ENCODE peak calls at places on chromosomes 6 and 20, in eight cellular contexts. One of them, this sample, is unnamed. For H3K27me3, the result is how much of the 10 kb centered on the place peaks cover.

GRCh38 chr20:63858393-63859165 is 2.7 kb upstream of the ABHD16B start:
- DNase-seq in cardiac muscle cell: peak
- DNase-seq in SJSA1: no peak
- DNase-seq in CD8-positive, alpha-beta T cell: no peak
- DNase-seq in prostate gland: no peak
- DNase-seq in tibial nerve: no peak
- DNase-seq in aorta: no peak
- DNase-seq in colonic mucosa: peak
- DNase-seq in this sample: no peak

GRCh38 chr6:125794342-125795137 is 3.8 kb downstream of the NCOA7 start:
- DNase-seq in aorta: no peak
- DNase-seq in cardiac muscle cell: peak
- DNase-seq in prostate gland: no peak
- DNase-seq in SJSA1: no peak
- DNase-seq in colonic mucosa: no peak
- DNase-seq in tibial nerve: no peak
- DNase-seq in CD8-positive, alpha-beta T cell: no peak
- DNase-seq in this sample: no peak

GRCh38 chr6:132101550-132101949 is 150.4 kb upstream of the CCN2 start:
- DNase-seq in prostate gland: no peak
- DNase-seq in cardiac muscle cell: no peak
- DNase-seq in tibial nerve: no peak
- DNase-seq in colonic mucosa: no peak
- DNase-seq in SJSA1: no peak
- DNase-seq in CD8-positive, alpha-beta T cell: no peak
- DNase-seq in aorta: no peak
- DNase-seq in this sample: no peak

GRCh38 chr6:151137441-151137984 is 102.3 kb upstream of the AKAP12 start:
- DNase-seq in aorta: no peak
- DNase-seq in cardiac muscle cell: no peak
- DNase-seq in colonic mucosa: no peak
- DNase-seq in tibial nerve: no peak
- DNase-seq in CD8-positive, alpha-beta T cell: no peak
- DNase-seq in SJSA1: no peak
- DNase-seq in prostate gland: no peak
- DNase-seq in this sample: no peak

GRCh38 chr6:7542065-7542877 is 800 bp downstream of the DSP start:
- DNase-seq in aorta: no peak
- DNase-seq in CD8-positive, alpha-beta T cell: no peak
- DNase-seq in tibial nerve: no peak
- DNase-seq in colonic mucosa: peak
- DNase-seq in SJSA1: no peak
- DNase-seq in prostate gland: peak
- DNase-seq in cardiac muscle cell: no peak
- DNase-seq in this sample: peak

GRCh38 chr6:79082304-79082703 is 4.2 kb upstream of the PHIP start:
- DNase-seq in cardiac muscle cell: no peak
- DNase-seq in prostate gland: no peak
- DNase-seq in tibial nerve: no peak
- DNase-seq in SJSA1: no peak
- DNase-seq in colonic mucosa: no peak
- DNase-seq in aorta: no peak
- DNase-seq in CD8-positive, alpha-beta T cell: no peak
- DNase-seq in this sample: no peak

GRCh38 chr6:23002044-23002619 is 432.8 kb downstream of the HDGFL1 start:
- DNase-seq in colonic mucosa: no peak
- DNase-seq in tibial nerve: no peak
- DNase-seq in SJSA1: no peak
- DNase-seq in CD8-positive, alpha-beta T cell: no peak
- DNase-seq in prostate gland: no peak
- DNase-seq in aorta: no peak
- DNase-seq in cardiac muscle cell: no peak
- DNase-seq in this sample: no peak

GRCh38 chr6:130713144-130713543 is 114.1 kb upstream of the SMLR1 start:
- DNase-seq in SJSA1: no peak
- DNase-seq in cardiac muscle cell: no peak
- DNase-seq in colonic mucosa: no peak
- DNase-seq in aorta: no peak
- DNase-seq in prostate gland: no peak
- DNase-seq in CD8-positive, alpha-beta T cell: no peak
- DNase-seq in tibial nerve: no peak
- DNase-seq in this sample: no peak

GRCh38 chr20:62618622-62619529 is 23.4 kb upstream of the SLCO4A1 start:
- DNase-seq in cardiac muscle cell: no peak
- DNase-seq in tibial nerve: no peak
- DNase-seq in colonic mucosa: no peak
- DNase-seq in CD8-positive, alpha-beta T cell: peak
- DNase-seq in aorta: no peak
- DNase-seq in SJSA1: peak
- DNase-seq in prostate gland: no peak
- DNase-seq in this sample: no peak

GRCh38 chr6:28643017-28643740 is 117.5 kb downstream of the GPX5 start:
- DNase-seq in cardiac muscle cell: peak
- DNase-seq in aorta: no peak
- DNase-seq in prostate gland: no peak
- DNase-seq in tibial nerve: no peak
- DNase-seq in SJSA1: peak
- DNase-seq in CD8-positive, alpha-beta T cell: no peak
- DNase-seq in colonic mucosa: no peak
- DNase-seq in this sample: no peak

GRCh38 chr6:118660218-118660569 is 8.8 kb upstream of the CEP85L start:
- DNase-seq in aorta: no peak
- DNase-seq in tibial nerve: no peak
- DNase-seq in prostate gland: peak
- DNase-seq in CD8-positive, alpha-beta T cell: peak
- DNase-seq in cardiac muscle cell: peak
- DNase-seq in SJSA1: no peak
- DNase-seq in colonic mucosa: no peak
- DNase-seq in this sample: no peak

GRCh38 chr6:15343490-15344185 is 97.8 kb downstream of the JARID2 start:
- DNase-seq in CD8-positive, alpha-beta T cell: no peak
- DNase-seq in SJSA1: no peak
- DNase-seq in colonic mucosa: no peak
- DNase-seq in tibial nerve: no peak
- DNase-seq in aorta: no peak
- DNase-seq in cardiac muscle cell: no peak
- DNase-seq in prostate gland: no peak
- DNase-seq in this sample: no peak

GRCh38 chr20:34268851-34269668 is 27.8 kb downstream of the ASIP start:
- DNase-seq in SJSA1: no peak
- DNase-seq in aorta: peak
- DNase-seq in cardiac muscle cell: peak
- DNase-seq in prostate gland: peak
- DNase-seq in CD8-positive, alpha-beta T cell: peak
- DNase-seq in colonic mucosa: peak
- DNase-seq in tibial nerve: no peak
- DNase-seq in this sample: peak

GRCh38 chr6:18990313-18990978 is 603.3 kb downstream of the RNF144B start:
- DNase-seq in tibial nerve: peak
- DNase-seq in aorta: peak
- DNase-seq in CD8-positive, alpha-beta T cell: no peak
- DNase-seq in cardiac muscle cell: peak
- DNase-seq in prostate gland: peak
- DNase-seq in colonic mucosa: peak
- DNase-seq in SJSA1: peak
- DNase-seq in this sample: peak

GRCh38 chr6:148892247-148892646 is 145.4 kb downstream of the UST start:
- DNase-seq in colonic mucosa: no peak
- DNase-seq in cardiac muscle cell: peak
- DNase-seq in SJSA1: no peak
- DNase-seq in aorta: no peak
- DNase-seq in prostate gland: no peak
- DNase-seq in tibial nerve: no peak
- DNase-seq in CD8-positive, alpha-beta T cell: no peak
- DNase-seq in this sample: no peak

GRCh38 chr6:159053781-159054398 is 9.1 kb upstream of the TAGAP start:
- DNase-seq in SJSA1: no peak
- DNase-seq in tibial nerve: no peak
- DNase-seq in prostate gland: no peak
- DNase-seq in aorta: no peak
- DNase-seq in CD8-positive, alpha-beta T cell: no peak
- DNase-seq in colonic mucosa: no peak
- DNase-seq in cardiac muscle cell: no peak
- DNase-seq in this sample: no peak

GRCh38 chr6:142374965-142375733 is 73.3 kb downstream of the ADGRG6 start:
- DNase-seq in tibial nerve: no peak
- DNase-seq in CD8-positive, alpha-beta T cell: no peak
- DNase-seq in aorta: no peak
- DNase-seq in SJSA1: peak
- DNase-seq in cardiac muscle cell: peak
- DNase-seq in prostate gland: no peak
- DNase-seq in colonic mucosa: no peak
- DNase-seq in this sample: no peak

GRCh38 chr6:117156701-117157100 is 108.7 kb upstream of the VGLL2 start:
- DNase-seq in cardiac muscle cell: no peak
- DNase-seq in aorta: no peak
- DNase-seq in tibial nerve: no peak
- DNase-seq in colonic mucosa: no peak
- DNase-seq in prostate gland: no peak
- DNase-seq in CD8-positive, alpha-beta T cell: no peak
- DNase-seq in SJSA1: no peak
- DNase-seq in this sample: no peak

GRCh38 chr6:43005844-43006243 is 7.9 kb downstream of the MEA1 start:
- DNase-seq in colonic mucosa: no peak
- DNase-seq in tibial nerve: no peak
- DNase-seq in SJSA1: no peak
- DNase-seq in aorta: no peak
- DNase-seq in CD8-positive, alpha-beta T cell: no peak
- DNase-seq in cardiac muscle cell: no peak
- DNase-seq in prostate gland: no peak
- DNase-seq in this sample: no peak

GRCh38 chr6:69185276-69185675 is 550.2 kb downstream of the ADGRB3 start:
- DNase-seq in colonic mucosa: no peak
- DNase-seq in tibial nerve: no peak
- DNase-seq in SJSA1: no peak
- DNase-seq in aorta: no peak
- DNase-seq in cardiac muscle cell: no peak
- DNase-seq in prostate gland: no peak
- DNase-seq in CD8-positive, alpha-beta T cell: no peak
- DNase-seq in this sample: no peak

GRCh38 chr6:134372603-134373281 is 54.8 kb upstream of the SGK1 start:
- DNase-seq in tibial nerve: peak
- DNase-seq in SJSA1: no peak
- DNase-seq in cardiac muscle cell: peak
- DNase-seq in CD8-positive, alpha-beta T cell: no peak
- DNase-seq in aorta: peak
- DNase-seq in prostate gland: peak
- DNase-seq in colonic mucosa: peak
- DNase-seq in this sample: no peak

DNA sequence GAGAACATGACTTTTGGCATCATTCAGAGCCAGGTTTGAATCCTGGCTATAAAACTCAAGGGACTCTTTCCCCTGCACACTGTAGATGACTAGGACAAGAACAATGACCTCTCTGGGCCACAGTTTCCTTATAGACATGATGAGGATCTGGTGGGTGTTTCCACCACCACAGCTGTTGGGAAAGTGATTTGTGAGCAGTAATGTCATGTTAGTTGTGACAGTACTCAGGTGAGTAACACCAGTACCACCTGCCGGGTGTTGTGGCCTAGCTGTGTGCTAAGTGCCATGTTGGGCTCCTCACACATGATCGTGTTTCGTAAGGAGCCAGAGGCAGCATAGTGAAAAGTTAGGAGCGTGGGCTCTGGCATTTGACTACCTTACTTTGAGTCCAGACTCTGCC is 24.1 kb downstream of the HM13 start:
- DNase-seq in aorta: no peak
- DNase-seq in prostate gland: no peak
- DNase-seq in CD8-positive, alpha-beta T cell: no peak
- DNase-seq in colonic mucosa: no peak
- DNase-seq in cardiac muscle cell: no peak
- DNase-seq in tibial nerve: no peak
- DNase-seq in SJSA1: no peak
- DNase-seq in this sample: no peak
- H3K27me3 ChIP-seq in aorta: under half
- H3K27me3 ChIP-seq in prostate gland: under half
- H3K27me3 ChIP-seq in CD8-positive, alpha-beta T cell: under half
- H3K27me3 ChIP-seq in colonic mucosa: under half
- H3K27me3 ChIP-seq in cardiac muscle cell: under half
- H3K27me3 ChIP-seq in tibial nerve: under half
- H3K27me3 ChIP-seq in SJSA1: under half
- H3K27me3 ChIP-seq in this sample: under half

DNA sequence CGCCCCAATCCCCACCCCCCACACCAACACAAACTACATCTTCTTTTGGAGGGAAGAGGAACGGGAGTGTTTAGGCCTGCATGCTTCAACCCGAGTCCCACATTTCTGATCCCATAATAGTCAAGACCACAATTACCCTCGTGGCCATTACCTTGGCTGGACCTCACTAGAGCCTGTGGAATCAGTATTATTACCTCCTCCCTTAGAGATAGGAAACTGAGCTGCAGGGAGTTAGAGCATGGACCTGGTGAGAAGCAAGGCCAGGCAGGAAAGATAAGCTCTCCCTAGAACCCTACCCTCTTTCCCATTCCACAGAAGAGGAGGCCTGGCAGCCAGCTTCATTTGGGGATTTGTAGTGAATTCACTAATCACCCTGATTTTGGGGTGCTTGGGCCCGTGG is 74.1 kb downstream of the NCR2 start:
- DNase-seq in aorta: no peak
- DNase-seq in cardiac muscle cell: no peak
- DNase-seq in tibial nerve: no peak
- DNase-seq in CD8-positive, alpha-beta T cell: no peak
- DNase-seq in prostate gland: no peak
- DNase-seq in SJSA1: no peak
- DNase-seq in colonic mucosa: no peak
- DNase-seq in this sample: no peak
- H3K27me3 ChIP-seq in aorta: under half
- H3K27me3 ChIP-seq in cardiac muscle cell: half or more
- H3K27me3 ChIP-seq in tibial nerve: under half
- H3K27me3 ChIP-seq in CD8-positive, alpha-beta T cell: under half
- H3K27me3 ChIP-seq in prostate gland: under half
- H3K27me3 ChIP-seq in SJSA1: under half
- H3K27me3 ChIP-seq in colonic mucosa: under half
- H3K27me3 ChIP-seq in this sample: under half

GRCh38 chr20:57819291-57819690 is 109.5 kb upstream of the PMEPA1 start:
- DNase-seq in SJSA1: no peak
- DNase-seq in colonic mucosa: no peak
- DNase-seq in cardiac muscle cell: no peak
- DNase-seq in tibial nerve: no peak
- DNase-seq in prostate gland: no peak
- DNase-seq in aorta: peak
- DNase-seq in CD8-positive, alpha-beta T cell: no peak
- DNase-seq in this sample: no peak
- H3K27me3 ChIP-seq in SJSA1: under half
- H3K27me3 ChIP-seq in colonic mucosa: under half
- H3K27me3 ChIP-seq in cardiac muscle cell: under half
- H3K27me3 ChIP-seq in tibial nerve: under half
- H3K27me3 ChIP-seq in prostate gland: under half
- H3K27me3 ChIP-seq in aorta: under half
- H3K27me3 ChIP-seq in CD8-positive, alpha-beta T cell: under half
- H3K27me3 ChIP-seq in this sample: under half

DNA sequence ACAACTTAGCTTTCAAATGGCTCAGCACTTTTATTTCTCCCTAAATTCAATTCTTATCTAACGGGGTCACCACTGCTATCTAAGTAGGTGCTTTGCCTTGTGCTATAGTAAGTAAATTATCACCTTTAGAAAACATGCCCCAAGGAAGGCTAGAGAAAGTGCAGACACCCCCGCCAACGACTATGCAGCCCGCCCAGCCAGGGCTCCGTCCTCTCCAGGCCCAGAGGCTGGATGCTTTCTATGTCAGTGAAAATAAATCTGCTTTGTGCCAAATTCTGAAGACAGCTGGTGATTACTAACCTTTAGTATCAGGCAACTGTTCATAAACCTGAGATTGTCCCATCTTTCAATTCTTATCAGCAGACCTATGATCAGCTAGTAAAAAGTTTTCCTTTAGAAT is 14.3 kb downstream of the KIAA0319 start:
- DNase-seq in cardiac muscle cell: no peak
- DNase-seq in tibial nerve: no peak
- DNase-seq in SJSA1: no peak
- DNase-seq in CD8-positive, alpha-beta T cell: no peak
- DNase-seq in aorta: no peak
- DNase-seq in prostate gland: no peak
- DNase-seq in colonic mucosa: no peak
- DNase-seq in this sample: no peak
- H3K27me3 ChIP-seq in cardiac muscle cell: under half
- H3K27me3 ChIP-seq in tibial nerve: under half
- H3K27me3 ChIP-seq in SJSA1: under half
- H3K27me3 ChIP-seq in CD8-positive, alpha-beta T cell: under half
- H3K27me3 ChIP-seq in aorta: under half
- H3K27me3 ChIP-seq in prostate gland: under half
- H3K27me3 ChIP-seq in colonic mucosa: under half
- H3K27me3 ChIP-seq in this sample: under half

This sample was measured in upper lobe of right lung.